ENCODE peak calls at places on chromosomes 5 and 9, in nine cellular contexts. T, J, D, G, F, I, S, E and N are unnamed samples.

GRCh38 chr5:88480766-88481499 is 212.3 kb upstream of the TMEM161B start:
- DNase-seq in T (no peak), J (no peak), D (no peak), G (no peak), F (no peak), I (no peak), S (no peak), E (no peak), N (no peak)

GRCh38 chr9:94865599-94866456 is 139.3 kb downstream of the AOPEP start:
- DNase-seq in T (no peak), J (peak; percentile 83), D (no peak), G (no peak), F (peak; percentile 55), I (peak; percentile 93), S (no peak), E (no peak), N (no peak)

GRCh38 chr5:170545313-170545712 is 41.5 kb downstream of the KCNIP1 start:
- DNase-seq in T (no peak), J (no peak), D (no peak), G (no peak), F (no peak), I (no peak), S (no peak), E (no peak), N (no peak)

GRCh38 chr5:53557386-53557785 is 3.1 kb upstream of the NDUFS4 start:
- DNase-seq in T (no peak), J (no peak), D (peak; percentile 8), G (no peak), F (no peak), I (no peak), S (no peak), E (no peak), N (no peak)

GRCh38 chr5:159663986-159664385 is 252.3 kb upstream of the ADRA1B start:
- DNase-seq in T (no peak), J (no peak), D (no peak), G (no peak), F (no peak), I (no peak), S (no peak), E (no peak), N (no peak)

GRCh38 chr9:130847306-130848217 is 12.5 kb downstream of the ABL1 start:
- DNase-seq in T (no peak), J (peak; percentile 97), D (peak; percentile 98), G (peak; percentile 97), F (peak; percentile 79), I (peak; percentile 98), S (no peak), E (peak; percentile 59), N (no peak)

GRCh38 chr9:71916834-71917534 is 5.5 kb downstream of the C9orf85 start:
- DNase-seq in T (no peak), J (no peak), D (no peak), G (no peak), F (no peak), I (no peak), S (no peak), E (peak; percentile 50), N (peak; percentile 40)

GRCh38 chr9:114718801-114719221 is 36.8 kb upstream of the TEX48 start:
- DNase-seq in T (no peak), J (no peak), D (peak; percentile 95), G (peak; percentile 90), F (no peak), I (no peak), S (no peak), E (peak; percentile 35), N (peak; percentile 48)

GRCh38 chr5:53027913-53028312 is 38.8 kb downstream of the ITGA2 start:
- DNase-seq in T (no peak), J (no peak), D (peak; percentile 88), G (peak; percentile 91), F (no peak), I (peak; percentile 55), S (no peak), E (no peak), N (no peak)

GRCh38 chr9:77604316-77604715 is 43.8 kb downstream of the GNA14 start:
- DNase-seq in T (no peak), J (no peak), D (no peak), G (no peak), F (no peak), I (no peak), S (no peak), E (no peak), N (no peak)

GRCh38 chr5:176888016-176888864 is 10.9 kb downstream of the HK3 start:
- DNase-seq in T (no peak), J (peak; percentile 47), D (no peak), G (no peak), F (no peak), I (no peak), S (peak; percentile 31), E (no peak), N (no peak)

GRCh38 chr5:81854915-81855314 is 104.0 kb upstream of the SSBP2 start:
- DNase-seq in T (no peak), J (no peak), D (peak; percentile 28), G (no peak), F (no peak), I (no peak), S (no peak), E (no peak), N (no peak)

GRCh38 chr5:176694631-176695030 is 47.3 kb downstream of the TSPAN17 start:
- DNase-seq in T (no peak), J (no peak), D (no peak), G (no peak), F (no peak), I (no peak), S (no peak), E (no peak), N (no peak)

GRCh38 chr9:115015018-115015635 is 84.7 kb upstream of the TNFSF8 start:
- DNase-seq in T (no peak), J (no peak), D (peak; percentile 68), G (peak; percentile 86), F (no peak), I (peak; percentile 69), S (no peak), E (peak; percentile 28), N (no peak)

GRCh38 chr5:141915881-141916336 is 7.8 kb upstream of the DELE1 start:
- DNase-seq in T (no peak), J (no peak), D (peak; percentile 26), G (peak; percentile 60), F (no peak), I (no peak), S (no peak), E (peak; percentile 27), N (no peak)

GRCh38 chr5:66232701-66233100 is 88.6 kb downstream of the SREK1 start:
- DNase-seq in T (no peak), J (no peak), D (no peak), G (peak; percentile 33), F (no peak), I (no peak), S (no peak), E (no peak), N (no peak)

GRCh38 chr5:39547548-39548154 is 122.9 kb upstream of the DAB2 start:
- DNase-seq in T (peak; percentile 13), J (no peak), D (peak; percentile 73), G (peak; percentile 62), F (no peak), I (peak; percentile 76), S (no peak), E (peak; percentile 27), N (peak; percentile 19)
- TF ChIP-seq CTCF in T (peak; percentile 74), J (peak; percentile 64), D (peak; percentile 65), G (peak; percentile 85), F (peak; percentile 75), I (peak; percentile 81), S (peak; percentile 68), E (peak; percentile 89), N (peak; percentile 54)

DNA sequence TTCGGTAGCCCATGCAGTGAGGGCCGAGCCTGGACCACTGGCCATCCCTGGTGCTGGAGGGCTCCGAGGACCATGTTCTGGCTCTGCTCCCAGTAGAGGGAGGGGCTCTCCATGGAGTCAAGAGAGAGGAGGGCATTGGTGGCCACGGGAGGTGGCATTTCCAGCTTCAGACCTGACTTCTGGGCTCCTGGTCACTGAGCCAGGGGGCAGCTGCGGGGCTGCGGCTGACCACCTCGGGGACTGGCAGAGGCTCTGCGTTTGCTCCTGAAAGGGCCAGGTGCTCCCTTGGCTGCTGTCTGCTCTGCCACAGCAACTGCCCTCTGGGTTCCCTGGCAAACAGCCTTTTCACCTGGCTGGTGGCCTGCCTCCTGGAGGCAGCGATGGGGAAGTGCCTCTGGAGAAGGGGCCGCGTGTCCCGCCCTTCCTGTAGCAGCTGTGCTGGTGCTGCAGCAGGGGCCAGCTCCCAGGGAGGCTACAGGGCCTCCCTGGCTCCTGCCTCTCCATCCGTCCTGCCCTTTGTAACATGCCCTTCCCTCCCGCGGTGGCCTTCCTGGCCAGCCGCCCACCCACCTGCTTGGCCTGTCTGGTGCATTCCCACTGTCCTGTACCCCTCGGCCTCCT is 144.6 kb downstream of the CACNA1B start:
- DNase-seq in T (no peak), J (peak; percentile 55), D (no peak), G (no peak), F (no peak), I (no peak), S (no peak), E (no peak), N (peak; percentile 29)
- TF ChIP-seq CTCF in T (no peak), J (no peak), D (no peak), G (no peak), F (no peak), I (peak; percentile 22), S (no peak), E (no peak), N (peak; percentile 33)

DNA sequence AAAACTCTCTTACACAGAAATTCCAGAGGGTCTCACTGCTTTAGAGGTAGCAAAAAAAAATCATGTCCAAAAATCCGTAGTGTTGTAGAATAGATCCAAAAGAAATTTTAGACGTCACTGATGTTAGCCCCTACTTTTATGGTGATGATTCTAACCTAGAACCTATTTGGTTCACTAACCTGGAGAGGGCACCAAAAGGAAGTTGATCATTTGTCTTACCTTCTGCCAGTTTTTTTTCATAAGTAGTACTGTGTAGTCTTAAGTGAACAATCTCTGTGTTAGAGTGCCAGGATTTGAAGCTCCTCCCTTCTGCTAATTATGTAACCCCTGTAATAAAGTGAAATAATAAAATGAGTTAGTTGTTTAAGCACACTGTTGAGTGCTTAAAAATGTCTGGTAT is 215.2 kb downstream of the SMARCA2 start:
- DNase-seq in T (no peak), J (no peak), D (peak; percentile 25), G (no peak), F (no peak), I (no peak), S (no peak), E (no peak), N (no peak)
- TF ChIP-seq CTCF in T (no peak), J (no peak), D (no peak), G (no peak), F (no peak), I (no peak), S (no peak), E (no peak), N (no peak)

DNA sequence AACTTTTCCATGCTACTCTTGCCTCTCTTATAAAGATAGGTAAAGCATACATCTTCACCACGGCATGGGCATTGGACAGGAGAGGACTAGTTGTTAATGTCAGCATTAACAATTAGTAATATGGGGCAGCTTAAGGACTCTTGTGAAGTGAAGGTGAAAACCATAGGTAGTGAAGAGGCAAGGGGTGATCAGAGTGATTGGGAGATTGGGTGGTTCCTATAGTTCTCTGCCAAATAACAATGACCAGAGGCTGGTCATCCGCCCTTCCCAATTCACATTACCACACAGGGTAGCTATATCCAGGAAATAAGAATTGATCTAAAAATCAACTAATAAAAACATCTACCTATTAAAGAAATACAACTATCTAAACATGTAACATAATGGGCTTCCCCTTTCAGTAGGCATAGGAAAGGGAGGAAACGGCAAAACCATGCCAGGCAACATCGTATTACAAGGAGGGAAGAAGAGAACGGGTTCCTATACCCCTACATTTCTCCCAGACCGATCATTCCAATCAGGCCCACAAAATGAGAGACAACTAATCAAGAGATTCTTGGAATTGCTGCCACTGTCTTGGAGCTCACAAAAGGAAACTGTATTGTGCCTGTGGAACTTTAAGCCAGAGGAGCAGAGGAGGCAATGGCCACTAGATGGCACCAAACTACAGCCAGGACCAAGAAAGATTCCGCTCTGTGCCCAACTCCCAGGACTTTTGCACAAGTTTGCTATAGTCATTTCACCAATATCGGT is 121.6 kb downstream of the FBXL17 start:
- DNase-seq in T (peak; percentile 38), J (peak; percentile 77), D (peak; percentile 83), G (peak; percentile 81), F (peak; percentile 57), I (peak; percentile 82), S (peak; percentile 59), E (peak; percentile 79), N (peak; percentile 55)
- TF ChIP-seq CTCF in T (peak; percentile 98), J (peak; percentile 90), D (peak; percentile 86), G (peak; percentile 98), F (peak; percentile 60), I (peak; percentile 98), S (peak; percentile 67), E (peak; percentile 83), N (peak; percentile 88)